ENCODE peak calls at places on chromosomes 3 and 15, in nine cellular contexts. One of them, this sample, is unnamed.
A peak's percentile ranks its signal among the peaks of the same experiment; 100 is the strongest.

GRCh38 chr15:63449711-63450110 is 54.7 kb upstream of the USP3 start:
- DNase-seq in foreskin fibroblast: no peak
- DNase-seq in sigmoid colon: no peak
- DNase-seq in upper lobe of right lung: no peak
- DNase-seq in CD4-positive, alpha-beta memory T cell: no peak
- DNase-seq in choroid plexus epithelial cell: no peak
- DNase-seq in hepatocyte: peak; percentile 47
- DNase-seq in prostate gland: no peak
- DNase-seq in NB4: no peak
- DNase-seq in this sample: no peak

GRCh38 chr3:178856804-178857203 is 214.8 kb downstream of the ZMAT3 start:
- DNase-seq in foreskin fibroblast: no peak
- DNase-seq in sigmoid colon: no peak
- DNase-seq in upper lobe of right lung: no peak
- DNase-seq in CD4-positive, alpha-beta memory T cell: no peak
- DNase-seq in choroid plexus epithelial cell: no peak
- DNase-seq in hepatocyte: peak; percentile 45
- DNase-seq in prostate gland: no peak
- DNase-seq in NB4: no peak
- DNase-seq in this sample: no peak

GRCh38 chr15:40815042-40815678 is 7.9 kb upstream of the DNAJC17 start:
- DNase-seq in foreskin fibroblast: no peak
- DNase-seq in sigmoid colon: no peak
- DNase-seq in upper lobe of right lung: no peak
- DNase-seq in CD4-positive, alpha-beta memory T cell: no peak
- DNase-seq in choroid plexus epithelial cell: peak; percentile 30
- DNase-seq in hepatocyte: no peak
- DNase-seq in prostate gland: peak; percentile 32
- DNase-seq in NB4: no peak
- DNase-seq in this sample: no peak

GRCh38 chr3:158700559-158700958 is 28.1 kb upstream of the LXN start:
- DNase-seq in foreskin fibroblast: no peak
- DNase-seq in sigmoid colon: no peak
- DNase-seq in upper lobe of right lung: no peak
- DNase-seq in CD4-positive, alpha-beta memory T cell: no peak
- DNase-seq in choroid plexus epithelial cell: no peak
- DNase-seq in hepatocyte: no peak
- DNase-seq in prostate gland: no peak
- DNase-seq in NB4: no peak
- DNase-seq in this sample: no peak

GRCh38 chr3:5300638-5301037 is 113.1 kb downstream of the EDEM1 start:
- DNase-seq in foreskin fibroblast: no peak
- DNase-seq in sigmoid colon: no peak
- DNase-seq in upper lobe of right lung: no peak
- DNase-seq in CD4-positive, alpha-beta memory T cell: no peak
- DNase-seq in choroid plexus epithelial cell: no peak
- DNase-seq in hepatocyte: no peak
- DNase-seq in prostate gland: no peak
- DNase-seq in NB4: no peak
- DNase-seq in this sample: no peak

GRCh38 chr3:14480207-14481017 is 59.7 kb downstream of the GRIP2 start:
- DNase-seq in foreskin fibroblast: peak; percentile 23
- DNase-seq in sigmoid colon: no peak
- DNase-seq in upper lobe of right lung: no peak
- DNase-seq in CD4-positive, alpha-beta memory T cell: no peak
- DNase-seq in choroid plexus epithelial cell: peak; percentile 80
- DNase-seq in hepatocyte: peak; percentile 60
- DNase-seq in prostate gland: no peak
- DNase-seq in NB4: no peak
- DNase-seq in this sample: no peak

GRCh38 chr3:193819117-193819978 is 226.3 kb downstream of the OPA1 start:
- DNase-seq in foreskin fibroblast: no peak
- DNase-seq in sigmoid colon: no peak
- DNase-seq in upper lobe of right lung: no peak
- DNase-seq in CD4-positive, alpha-beta memory T cell: no peak
- DNase-seq in choroid plexus epithelial cell: no peak
- DNase-seq in hepatocyte: no peak
- DNase-seq in prostate gland: no peak
- DNase-seq in NB4: no peak
- DNase-seq in this sample: no peak

GRCh38 chr15:48718646-48719045 is 73.1 kb upstream of the FBN1 start:
- DNase-seq in foreskin fibroblast: peak; percentile 42
- DNase-seq in sigmoid colon: no peak
- DNase-seq in upper lobe of right lung: no peak
- DNase-seq in CD4-positive, alpha-beta memory T cell: no peak
- DNase-seq in choroid plexus epithelial cell: peak; percentile 46
- DNase-seq in hepatocyte: no peak
- DNase-seq in prostate gland: no peak
- DNase-seq in NB4: no peak
- DNase-seq in this sample: no peak

GRCh38 chr15:41887893-41888292 is 6.0 kb downstream of the SPTBN5 start:
- DNase-seq in foreskin fibroblast: no peak
- DNase-seq in sigmoid colon: no peak
- DNase-seq in upper lobe of right lung: peak; percentile 59
- DNase-seq in CD4-positive, alpha-beta memory T cell: no peak
- DNase-seq in choroid plexus epithelial cell: no peak
- DNase-seq in hepatocyte: no peak
- DNase-seq in prostate gland: no peak
- DNase-seq in NB4: no peak
- DNase-seq in this sample: no peak

GRCh38 chr15:39657714-39658113 is 76.8 kb downstream of the THBS1 start:
- DNase-seq in foreskin fibroblast: peak; percentile 28
- DNase-seq in sigmoid colon: no peak
- DNase-seq in upper lobe of right lung: no peak
- DNase-seq in CD4-positive, alpha-beta memory T cell: no peak
- DNase-seq in choroid plexus epithelial cell: peak; percentile 74
- DNase-seq in hepatocyte: no peak
- DNase-seq in prostate gland: no peak
- DNase-seq in NB4: no peak
- DNase-seq in this sample: no peak

DNA sequence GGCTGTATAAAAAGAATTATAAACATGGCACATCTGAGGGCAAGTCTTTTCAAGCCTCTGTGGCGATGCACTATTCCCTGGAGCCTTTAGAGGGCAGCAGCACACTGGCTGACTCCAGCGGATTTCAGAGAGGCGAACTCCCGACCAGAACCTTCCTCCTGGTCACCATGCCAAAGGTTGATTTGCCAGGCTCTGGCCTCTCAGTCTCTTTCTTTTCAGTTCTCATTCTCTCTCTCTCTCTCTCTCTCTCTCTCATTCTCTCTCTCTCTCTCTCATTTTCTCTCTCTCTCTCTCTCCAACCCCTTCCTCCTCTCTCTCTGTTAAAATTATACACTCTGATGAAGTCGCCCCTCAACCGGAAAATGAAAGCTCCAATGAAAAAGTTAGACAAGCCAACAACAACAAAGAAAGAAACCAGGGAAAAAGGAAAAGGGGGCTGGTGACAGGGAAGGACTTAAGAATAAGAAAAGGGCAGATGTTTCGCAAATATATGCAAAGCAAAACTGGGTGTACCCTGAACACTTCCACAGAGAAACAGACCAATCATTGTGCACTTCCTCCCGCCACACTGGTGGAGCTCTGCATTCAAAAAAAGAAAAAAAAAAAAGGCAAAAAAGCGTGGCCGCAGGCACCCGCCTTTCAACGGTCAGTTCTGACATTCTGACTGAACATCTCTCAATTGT is 90.2 kb downstream of the TIGIT start:
- DNase-seq in foreskin fibroblast: peak; percentile 83
- DNase-seq in sigmoid colon: peak; percentile 92
- DNase-seq in upper lobe of right lung: peak; percentile 76
- DNase-seq in CD4-positive, alpha-beta memory T cell: peak; percentile 50
- DNase-seq in choroid plexus epithelial cell: peak; percentile 95
- DNase-seq in hepatocyte: peak; percentile 88
- DNase-seq in prostate gland: peak; percentile 83
- DNase-seq in NB4: peak; percentile 63
- DNase-seq in this sample: peak; percentile 79
- H3K4me3 ChIP-seq in foreskin fibroblast: peak overlapping the region; percentile 37
- H3K4me3 ChIP-seq in sigmoid colon: peak overlapping the region; percentile 47
- H3K4me3 ChIP-seq in upper lobe of right lung: peak overlapping the region; percentile 43
- H3K4me3 ChIP-seq in CD4-positive, alpha-beta memory T cell: peak overlapping the region; percentile 33
- H3K4me3 ChIP-seq in choroid plexus epithelial cell: peak overlapping the region; percentile 50
- H3K4me3 ChIP-seq in hepatocyte: no peak overlapping the region
- H3K4me3 ChIP-seq in prostate gland: peak overlapping the region; percentile 25
- H3K4me3 ChIP-seq in NB4: no peak overlapping the region
- H3K4me3 ChIP-seq in this sample: no peak overlapping the region

GRCh38 chr3:197858598-197858997 is 67.5 kb downstream of the LRCH3 start:
- DNase-seq in foreskin fibroblast: no peak
- DNase-seq in sigmoid colon: no peak
- DNase-seq in upper lobe of right lung: no peak
- DNase-seq in CD4-positive, alpha-beta memory T cell: no peak
- DNase-seq in choroid plexus epithelial cell: no peak
- DNase-seq in hepatocyte: no peak
- DNase-seq in prostate gland: no peak
- DNase-seq in NB4: no peak
- DNase-seq in this sample: no peak
- H3K4me3 ChIP-seq in foreskin fibroblast: no peak overlapping the region
- H3K4me3 ChIP-seq in sigmoid colon: no peak overlapping the region
- H3K4me3 ChIP-seq in upper lobe of right lung: no peak overlapping the region
- H3K4me3 ChIP-seq in CD4-positive, alpha-beta memory T cell: no peak overlapping the region
- H3K4me3 ChIP-seq in choroid plexus epithelial cell: no peak overlapping the region
- H3K4me3 ChIP-seq in hepatocyte: no peak overlapping the region
- H3K4me3 ChIP-seq in prostate gland: no peak overlapping the region
- H3K4me3 ChIP-seq in NB4: no peak overlapping the region
- H3K4me3 ChIP-seq in this sample: no peak overlapping the region

GRCh38 chr3:36907911-36908646 is 36.8 kb downstream of the TRANK1 start:
- DNase-seq in foreskin fibroblast: peak; percentile 51
- DNase-seq in sigmoid colon: peak; percentile 72
- DNase-seq in upper lobe of right lung: no peak
- DNase-seq in CD4-positive, alpha-beta memory T cell: peak; percentile 69
- DNase-seq in choroid plexus epithelial cell: peak; percentile 85
- DNase-seq in hepatocyte: no peak
- DNase-seq in prostate gland: peak; percentile 66
- DNase-seq in NB4: peak; percentile 72
- DNase-seq in this sample: peak; percentile 66

GRCh38 chr3:36904641-36905040 is 40.2 kb downstream of the TRANK1 start:
- DNase-seq in foreskin fibroblast: no peak
- DNase-seq in sigmoid colon: no peak
- DNase-seq in upper lobe of right lung: no peak
- DNase-seq in CD4-positive, alpha-beta memory T cell: no peak
- DNase-seq in choroid plexus epithelial cell: peak; percentile 58
- DNase-seq in hepatocyte: no peak
- DNase-seq in prostate gland: no peak
- DNase-seq in NB4: peak; percentile 64
- DNase-seq in this sample: no peak

GRCh38 chr3:36908647-36909180 is 36.1 kb downstream of the TRANK1 start:
- DNase-seq in foreskin fibroblast: no peak
- DNase-seq in sigmoid colon: no peak
- DNase-seq in upper lobe of right lung: no peak
- DNase-seq in CD4-positive, alpha-beta memory T cell: no peak
- DNase-seq in choroid plexus epithelial cell: no peak
- DNase-seq in hepatocyte: no peak
- DNase-seq in prostate gland: no peak
- DNase-seq in NB4: no peak
- DNase-seq in this sample: peak; percentile 33

GRCh38 chr3:36905545-36905944 is 39.3 kb downstream of the TRANK1 start:
- DNase-seq in foreskin fibroblast: no peak
- DNase-seq in sigmoid colon: no peak
- DNase-seq in upper lobe of right lung: no peak
- DNase-seq in CD4-positive, alpha-beta memory T cell: no peak
- DNase-seq in choroid plexus epithelial cell: no peak
- DNase-seq in hepatocyte: no peak
- DNase-seq in prostate gland: no peak
- DNase-seq in NB4: no peak
- DNase-seq in this sample: no peak

DNA sequence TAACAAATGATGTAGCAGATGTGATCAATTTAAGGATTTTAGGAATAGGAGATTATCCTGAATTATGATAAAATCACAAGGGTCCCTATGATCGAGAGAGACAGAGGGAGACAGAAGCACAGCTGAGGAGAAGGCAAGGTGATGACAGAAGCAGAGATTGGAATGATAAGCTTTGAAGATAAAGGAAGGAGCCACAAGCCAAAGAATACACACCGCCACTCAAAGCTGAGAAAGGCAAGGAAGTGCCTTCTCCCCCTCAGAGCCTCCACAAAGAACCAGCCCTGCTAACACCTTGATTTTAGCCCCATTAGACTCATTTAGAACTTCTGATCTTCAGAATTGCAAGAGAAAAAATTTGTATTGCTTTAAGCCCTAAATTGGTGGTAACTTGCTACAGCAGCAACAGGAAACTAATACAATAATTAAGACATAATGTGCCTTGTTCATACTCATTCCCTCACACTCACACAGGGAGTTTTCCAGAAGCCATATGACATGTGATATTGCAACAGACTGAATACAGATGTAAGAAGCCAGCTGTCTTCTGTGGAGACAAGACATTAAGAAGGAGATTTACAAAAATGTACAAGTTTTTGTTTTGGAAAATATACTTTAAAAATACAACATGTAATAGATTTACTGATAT is 38.2 kb downstream of the TRANK1 start:
- DNase-seq in foreskin fibroblast: peak; percentile 53
- DNase-seq in sigmoid colon: no peak
- DNase-seq in upper lobe of right lung: no peak
- DNase-seq in CD4-positive, alpha-beta memory T cell: peak; percentile 25
- DNase-seq in choroid plexus epithelial cell: peak; percentile 87
- DNase-seq in hepatocyte: no peak
- DNase-seq in prostate gland: no peak
- DNase-seq in NB4: no peak
- DNase-seq in this sample: no peak
- H3K4me3 ChIP-seq in foreskin fibroblast: no peak overlapping the region
- H3K4me3 ChIP-seq in sigmoid colon: no peak overlapping the region
- H3K4me3 ChIP-seq in upper lobe of right lung: peak overlapping the region; percentile 67
- H3K4me3 ChIP-seq in CD4-positive, alpha-beta memory T cell: peak overlapping the region; percentile 23
- H3K4me3 ChIP-seq in choroid plexus epithelial cell: no peak overlapping the region
- H3K4me3 ChIP-seq in hepatocyte: no peak overlapping the region
- H3K4me3 ChIP-seq in prostate gland: no peak overlapping the region
- H3K4me3 ChIP-seq in NB4: no peak overlapping the region
- H3K4me3 ChIP-seq in this sample: no peak overlapping the region

GRCh38 chr3:184619348-184619747 is 57.8 kb downstream of the EPHB3 start:
- DNase-seq in foreskin fibroblast: no peak
- DNase-seq in sigmoid colon: no peak
- DNase-seq in upper lobe of right lung: peak; percentile 18
- DNase-seq in CD4-positive, alpha-beta memory T cell: no peak
- DNase-seq in choroid plexus epithelial cell: no peak
- DNase-seq in hepatocyte: no peak
- DNase-seq in prostate gland: no peak
- DNase-seq in NB4: no peak
- DNase-seq in this sample: no peak

GRCh38 chr3:184616416-184616815 is 54.8 kb downstream of the EPHB3 start:
- DNase-seq in foreskin fibroblast: no peak
- DNase-seq in sigmoid colon: no peak
- DNase-seq in upper lobe of right lung: no peak
- DNase-seq in CD4-positive, alpha-beta memory T cell: no peak
- DNase-seq in choroid plexus epithelial cell: no peak
- DNase-seq in hepatocyte: no peak
- DNase-seq in prostate gland: no peak
- DNase-seq in NB4: no peak
- DNase-seq in this sample: no peak

GRCh38 chr3:184618793-184619192 is 57.2 kb downstream of the EPHB3 start:
- DNase-seq in foreskin fibroblast: no peak
- DNase-seq in sigmoid colon: no peak
- DNase-seq in upper lobe of right lung: no peak
- DNase-seq in CD4-positive, alpha-beta memory T cell: no peak
- DNase-seq in choroid plexus epithelial cell: no peak
- DNase-seq in hepatocyte: no peak
- DNase-seq in prostate gland: no peak
- DNase-seq in NB4: no peak
- DNase-seq in this sample: no peak

GRCh38 chr3:184620799-184621119 is 59.2 kb downstream of the EPHB3 start:
- DNase-seq in foreskin fibroblast: no peak
- DNase-seq in sigmoid colon: no peak
- DNase-seq in upper lobe of right lung: no peak
- DNase-seq in CD4-positive, alpha-beta memory T cell: no peak
- DNase-seq in choroid plexus epithelial cell: no peak
- DNase-seq in hepatocyte: no peak
- DNase-seq in prostate gland: no peak
- DNase-seq in NB4: peak; percentile 24
- DNase-seq in this sample: no peak

GRCh38 chr3:184620101-184620798 is 58.7 kb downstream of the EPHB3 start:
- DNase-seq in foreskin fibroblast: no peak
- DNase-seq in sigmoid colon: no peak
- DNase-seq in upper lobe of right lung: no peak
- DNase-seq in CD4-positive, alpha-beta memory T cell: no peak
- DNase-seq in choroid plexus epithelial cell: peak; percentile 13
- DNase-seq in hepatocyte: peak; percentile 53
- DNase-seq in prostate gland: no peak
- DNase-seq in NB4: peak; percentile 26
- DNase-seq in this sample: no peak
- H3K4me3 ChIP-seq in foreskin fibroblast: no peak overlapping the region
- H3K4me3 ChIP-seq in sigmoid colon: no peak overlapping the region
- H3K4me3 ChIP-seq in upper lobe of right lung: no peak overlapping the region
- H3K4me3 ChIP-seq in CD4-positive, alpha-beta memory T cell: no peak overlapping the region
- H3K4me3 ChIP-seq in choroid plexus epithelial cell: no peak overlapping the region
- H3K4me3 ChIP-seq in hepatocyte: no peak overlapping the region
- H3K4me3 ChIP-seq in prostate gland: no peak overlapping the region
- H3K4me3 ChIP-seq in NB4: no peak overlapping the region
- H3K4me3 ChIP-seq in this sample: no peak overlapping the region